ENCODE peak calls at places on chromosomes 13 and 19, in nine cellular contexts. One of them, this sample, is unnamed.

GRCh38 chr13:20969182-20969581 is 66.6 kb upstream of the XPO4 start:
- DNase-seq in SK-N-SH: no peak
- DNase-seq in H1: no peak
- DNase-seq in K562: no peak
- DNase-seq in endothelial cell of umbilical vein: peak
- DNase-seq in HepG2: no peak
- DNase-seq in A549: no peak
- DNase-seq in GM12878: peak
- DNase-seq in HCT116: peak
- DNase-seq in this sample: no peak

GRCh38 chr19:55857149-55857548 is 20.8 kb downstream of the NLRP4 start:
- DNase-seq in GM12878: peak
- DNase-seq in K562: no peak
- DNase-seq in HCT116: no peak
- DNase-seq in endothelial cell of umbilical vein: no peak
- DNase-seq in H1: no peak
- DNase-seq in SK-N-SH: no peak
- DNase-seq in A549: no peak
- DNase-seq in HepG2: no peak
- DNase-seq in this sample: peak

GRCh38 chr13:21901772-21902708 is 231.2 kb downstream of the FGF9 start:
- DNase-seq in HepG2: peak
- DNase-seq in SK-N-SH: no peak
- DNase-seq in H1: no peak
- DNase-seq in K562: no peak
- DNase-seq in endothelial cell of umbilical vein: no peak
- DNase-seq in A549: no peak
- DNase-seq in GM12878: no peak
- DNase-seq in HCT116: no peak
- DNase-seq in this sample: no peak

GRCh38 chr19:17510220-17510993 is 1.0 kb upstream of the PGLS start:
- DNase-seq in GM12878: no peak
- DNase-seq in K562: peak
- DNase-seq in H1: no peak
- DNase-seq in SK-N-SH: no peak
- DNase-seq in A549: no peak
- DNase-seq in HepG2: no peak
- DNase-seq in endothelial cell of umbilical vein: peak
- DNase-seq in HCT116: no peak
- DNase-seq in this sample: peak

GRCh38 chr13:81223784-81224501 is 883.0 kb upstream of the SPRY2 start:
- DNase-seq in HCT116: no peak
- DNase-seq in GM12878: no peak
- DNase-seq in SK-N-SH: no peak
- DNase-seq in HepG2: no peak
- DNase-seq in K562: no peak
- DNase-seq in H1: no peak
- DNase-seq in endothelial cell of umbilical vein: no peak
- DNase-seq in A549: no peak
- DNase-seq in this sample: no peak

GRCh38 chr19:19154768-19155494 is 15.1 kb downstream of the MEF2B start:
- DNase-seq in HepG2: no peak
- DNase-seq in GM12878: no peak
- DNase-seq in A549: no peak
- DNase-seq in H1: no peak
- DNase-seq in endothelial cell of umbilical vein: no peak
- DNase-seq in K562: no peak
- DNase-seq in SK-N-SH: no peak
- DNase-seq in HCT116: no peak
- DNase-seq in this sample: no peak

GRCh38 chr19:4415352-4415751 is 12.9 kb downstream of the CHAF1A start:
- DNase-seq in HepG2: no peak
- DNase-seq in K562: no peak
- DNase-seq in HCT116: no peak
- DNase-seq in SK-N-SH: no peak
- DNase-seq in A549: no peak
- DNase-seq in endothelial cell of umbilical vein: no peak
- DNase-seq in GM12878: no peak
- DNase-seq in H1: no peak
- DNase-seq in this sample: no peak

GRCh38 chr19:2974342-2974932 is 2.9 kb upstream of the TLE6 start:
- DNase-seq in K562: peak
- DNase-seq in HCT116: no peak
- DNase-seq in HepG2: no peak
- DNase-seq in endothelial cell of umbilical vein: no peak
- DNase-seq in GM12878: no peak
- DNase-seq in A549: no peak
- DNase-seq in SK-N-SH: no peak
- DNase-seq in H1: no peak
- DNase-seq in this sample: peak

GRCh38 chr13:59531571-59532091 is 632.1 kb downstream of the DIAPH3 start:
- DNase-seq in HCT116: peak
- DNase-seq in K562: peak
- DNase-seq in HepG2: peak
- DNase-seq in A549: no peak
- DNase-seq in H1: peak
- DNase-seq in GM12878: no peak
- DNase-seq in endothelial cell of umbilical vein: peak
- DNase-seq in SK-N-SH: no peak
- DNase-seq in this sample: peak

DNA sequence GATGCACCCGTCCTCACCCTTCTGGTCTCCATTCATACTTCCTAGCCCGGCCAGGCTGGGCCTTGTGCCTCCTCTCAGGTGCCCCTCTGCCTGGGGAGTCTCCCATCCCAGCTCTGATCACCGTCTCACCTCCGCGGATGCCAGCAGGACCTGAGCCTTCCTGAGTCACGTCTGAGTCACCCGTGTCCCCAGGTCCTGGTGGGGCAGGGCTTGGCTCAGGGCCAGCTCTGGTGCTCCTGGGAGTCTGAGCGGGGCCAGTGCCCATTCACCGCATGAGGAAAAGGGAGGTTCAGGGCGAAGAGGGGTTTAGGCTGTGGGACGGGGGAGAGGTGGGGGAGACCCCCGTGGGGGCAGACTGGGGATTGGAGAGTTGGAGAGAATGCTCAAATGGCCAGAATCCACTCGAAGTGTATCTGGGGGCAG is 593 bp downstream of the ATP8B3 start:
- DNase-seq in endothelial cell of umbilical vein: peak
- DNase-seq in GM12878: no peak
- DNase-seq in A549: peak
- DNase-seq in SK-N-SH: peak
- DNase-seq in K562: peak
- DNase-seq in HepG2: peak
- DNase-seq in HCT116: peak
- DNase-seq in H1: no peak
- DNase-seq in this sample: peak
- H3K4me3 ChIP-seq in endothelial cell of umbilical vein: no peak
- H3K4me3 ChIP-seq in GM12878: peak
- H3K4me3 ChIP-seq in A549: peak
- H3K4me3 ChIP-seq in SK-N-SH: peak
- H3K4me3 ChIP-seq in K562: peak
- H3K4me3 ChIP-seq in HepG2: peak
- H3K4me3 ChIP-seq in HCT116: peak
- H3K4me3 ChIP-seq in H1: peak
- H3K4me3 ChIP-seq in this sample: peak

GRCh38 chr19:37334179-37335071 is 36.5 kb upstream of the ZNF527 start:
- DNase-seq in K562: peak
- DNase-seq in H1: peak
- DNase-seq in A549: no peak
- DNase-seq in HepG2: no peak
- DNase-seq in endothelial cell of umbilical vein: peak
- DNase-seq in GM12878: peak
- DNase-seq in SK-N-SH: peak
- DNase-seq in HCT116: no peak
- DNase-seq in this sample: peak
- TF ChIP-seq MAX in K562: no peak
- TF ChIP-seq MAX in H1: peak
- TF ChIP-seq MAX in A549: no peak
- TF ChIP-seq MAX in HepG2: no peak
- TF ChIP-seq MAX in endothelial cell of umbilical vein: no peak
- TF ChIP-seq MAX in GM12878: peak
- TF ChIP-seq MAX in SK-N-SH: peak
- TF ChIP-seq MAX in HCT116: no peak
- TF ChIP-seq MAX in this sample: no peak

DNA sequence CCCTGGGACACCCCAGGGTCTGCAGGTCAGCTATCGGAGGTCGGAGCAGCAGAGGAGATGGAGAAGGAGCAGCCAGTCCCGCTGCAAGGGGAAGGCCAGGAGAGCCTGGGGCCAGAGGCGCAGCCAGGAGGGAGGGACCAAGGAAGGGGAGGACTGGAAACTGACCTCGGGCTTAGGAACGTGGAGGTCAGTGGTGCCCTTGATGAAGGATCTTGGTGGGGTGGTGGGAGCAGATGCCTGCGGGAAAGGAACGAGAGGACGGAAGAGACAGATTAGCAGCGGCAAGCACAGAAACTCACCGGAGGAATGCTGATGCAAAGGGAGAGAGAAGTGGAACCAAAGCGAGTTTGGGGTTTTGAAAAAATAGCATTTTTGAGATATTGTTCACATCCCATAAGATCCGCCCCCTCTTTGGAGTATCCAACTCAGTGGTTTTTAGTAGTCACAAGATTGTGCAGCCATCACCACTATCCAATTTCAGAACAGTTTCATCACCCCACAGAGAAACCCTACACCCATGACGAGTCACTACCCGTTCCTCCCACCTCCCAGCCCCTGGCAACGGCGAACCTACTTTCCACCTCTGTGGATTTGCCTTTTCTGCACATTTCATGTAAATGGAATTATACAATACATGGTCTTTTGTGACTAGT is 22.1 kb downstream of the PLEKHF1 start:
- DNase-seq in HCT116: no peak
- DNase-seq in A549: no peak
- DNase-seq in GM12878: no peak
- DNase-seq in K562: peak
- DNase-seq in H1: no peak
- DNase-seq in HepG2: no peak
- DNase-seq in SK-N-SH: no peak
- DNase-seq in endothelial cell of umbilical vein: no peak
- DNase-seq in this sample: peak
- H3K4me3 ChIP-seq in HCT116: no peak
- H3K4me3 ChIP-seq in A549: no peak
- H3K4me3 ChIP-seq in GM12878: no peak
- H3K4me3 ChIP-seq in K562: no peak
- H3K4me3 ChIP-seq in H1: no peak
- H3K4me3 ChIP-seq in HepG2: no peak
- H3K4me3 ChIP-seq in SK-N-SH: no peak
- H3K4me3 ChIP-seq in endothelial cell of umbilical vein: no peak
- H3K4me3 ChIP-seq in this sample: no peak

DNA sequence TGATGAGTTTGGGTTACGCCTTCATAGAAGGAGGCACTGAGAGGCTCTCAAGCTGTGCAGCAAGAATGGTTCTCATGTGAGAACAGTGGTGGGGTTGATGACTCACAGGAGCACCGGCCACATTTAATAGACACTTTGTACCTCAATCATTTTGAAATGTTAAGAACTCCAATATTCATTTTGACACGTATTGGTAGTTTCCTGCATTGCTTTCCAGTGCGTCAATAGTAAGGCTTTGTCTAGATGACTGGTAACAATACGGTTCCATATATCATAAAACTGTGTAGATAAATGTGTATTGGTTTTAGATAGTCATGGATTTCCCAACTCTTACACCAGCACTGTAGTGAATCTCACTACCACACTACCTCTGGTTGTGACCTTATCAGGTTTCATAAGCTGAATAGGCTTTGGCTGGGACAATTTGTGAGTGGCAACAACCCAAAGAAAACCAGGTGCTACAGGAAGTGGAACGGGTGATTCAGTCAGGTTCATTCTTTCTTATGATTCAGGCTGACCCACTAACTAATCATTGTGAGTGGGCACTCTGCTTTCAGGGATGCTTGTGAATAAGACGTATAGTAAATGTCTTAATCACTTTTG is 362.6 kb downstream of the KLF5 start:
- DNase-seq in HepG2: no peak
- DNase-seq in HCT116: peak
- DNase-seq in H1: no peak
- DNase-seq in A549: no peak
- DNase-seq in K562: no peak
- DNase-seq in SK-N-SH: no peak
- DNase-seq in endothelial cell of umbilical vein: no peak
- DNase-seq in GM12878: no peak
- DNase-seq in this sample: no peak
- TF ChIP-seq MAX in HepG2: no peak
- TF ChIP-seq MAX in HCT116: no peak
- TF ChIP-seq MAX in H1: no peak
- TF ChIP-seq MAX in A549: no peak
- TF ChIP-seq MAX in K562: no peak
- TF ChIP-seq MAX in SK-N-SH: no peak
- TF ChIP-seq MAX in endothelial cell of umbilical vein: no peak
- TF ChIP-seq MAX in GM12878: no peak
- TF ChIP-seq MAX in this sample: no peak

DNA sequence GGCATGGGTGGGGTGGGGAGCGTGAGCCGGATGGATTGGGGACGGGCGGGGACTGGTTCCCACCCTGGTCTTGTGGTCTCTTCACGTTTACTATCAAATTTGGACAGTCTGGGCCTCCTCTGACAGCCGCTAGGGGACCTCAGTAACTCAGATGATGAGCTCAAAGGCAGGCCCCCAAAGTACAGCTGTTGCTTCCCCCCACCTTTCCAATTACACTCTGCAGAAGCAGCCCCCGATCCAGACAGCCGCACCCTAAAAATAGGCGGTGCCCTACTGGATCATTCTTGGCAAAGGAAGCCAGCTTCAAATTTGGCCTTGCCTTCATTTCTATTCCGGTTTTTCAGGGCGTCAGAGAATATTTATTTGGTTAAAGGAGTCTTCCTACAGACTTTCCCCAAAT is 1.9 kb upstream of the FOXO1 start:
- DNase-seq in HepG2: peak
- DNase-seq in HCT116: no peak
- DNase-seq in A549: peak
- DNase-seq in K562: peak
- DNase-seq in H1: no peak
- DNase-seq in SK-N-SH: no peak
- DNase-seq in GM12878: no peak
- DNase-seq in endothelial cell of umbilical vein: peak
- DNase-seq in this sample: peak
- H3K4me3 ChIP-seq in HepG2: no peak
- H3K4me3 ChIP-seq in HCT116: no peak
- H3K4me3 ChIP-seq in A549: no peak
- H3K4me3 ChIP-seq in K562: no peak
- H3K4me3 ChIP-seq in H1: no peak
- H3K4me3 ChIP-seq in SK-N-SH: no peak
- H3K4me3 ChIP-seq in GM12878: no peak
- H3K4me3 ChIP-seq in endothelial cell of umbilical vein: no peak
- H3K4me3 ChIP-seq in this sample: no peak